ENCODE peak calls at places on chromosomes 1 and 21, in five cellular contexts. U, M, C, H and W are unnamed samples.

GRCh38 chr1:68782890-68783289 is 286.0 kb upstream of the DEPDC1 start:
- DNase-seq in C (no peak), H (no peak), M (no peak), U (no peak), W (no peak)

GRCh38 chr21:36830041-36830440 is 131.1 kb downstream of the SIM2 start:
- DNase-seq in M (no peak), U (no peak), H (no peak), C (no peak), W (no peak)

GRCh38 chr1:90716552-90717355 is at the start of gene BARHL2:
- DNase-seq in U (no peak), C (no peak), H (peak; percentile 76), M (no peak), W (no peak)

GRCh38 chr21:35886887-35887286 is 173.4 kb downstream of the SETD4 start:
- DNase-seq in U (no peak), M (no peak), H (no peak), C (no peak), W (no peak)

GRCh38 chr1:110618668-110619067 is 12.5 kb upstream of the KCNA2 start:
- DNase-seq in M (no peak), U (no peak), H (no peak), C (no peak), W (no peak)

GRCh38 chr1:41327383-41327999 is 33.7 kb upstream of the FOXO6 start:
- DNase-seq in C (no peak), H (peak; percentile 28), M (no peak), U (no peak), W (no peak)

GRCh38 chr1:185138146-185138545 is 18.6 kb downstream of the TRMT1L start:
- DNase-seq in M (no peak), U (no peak), C (no peak), H (no peak), W (no peak)

GRCh38 chr1:204288061-204288588 is 71.6 kb downstream of the PLEKHA6 start:
- DNase-seq in U (no peak), C (no peak), H (peak; percentile 82), M (no peak), W (peak; percentile 11)

GRCh38 chr1:39635205-39635870 is 4.1 kb downstream of the HEYL start:
- DNase-seq in U (no peak), M (peak; percentile 42), C (no peak), H (no peak), W (no peak)

GRCh38 chr1:77942400-77943140 is 36.3 kb downstream of the FUBP1 start:
- DNase-seq in C (no peak), H (no peak), M (no peak), U (no peak), W (no peak)

GRCh38 chr1:6111571-6111970 is 65.9 kb downstream of the KCNAB2 start:
- DNase-seq in U (no peak), M (no peak), C (no peak), H (no peak), W (no peak)

GRCh38 chr1:215002471-215002870 is 80.1 kb upstream of the KCNK2 start:
- DNase-seq in U (no peak), C (no peak), H (no peak), M (no peak), W (no peak)

GRCh38 chr1:1564278-1564677 is 10.4 kb downstream of the SSU72 start:
- DNase-seq in H (no peak), U (no peak), M (no peak), C (no peak), W (no peak)

GRCh38 chr1:168136709-168137514 is at the start of gene GPR161:
- DNase-seq in C (peak; percentile 74), H (peak; percentile 85), M (peak; percentile 27), U (peak; percentile 53), W (no peak)

GRCh38 chr1:184755226-184756065 is 788 bp upstream of the EDEM3 start:
- DNase-seq in U (peak; percentile 27), M (no peak), H (no peak), C (no peak), W (no peak)

GRCh38 chr1:9281907-9282306 is 10.8 kb upstream of the SPSB1 start:
- DNase-seq in U (no peak), H (no peak), C (no peak), M (no peak), W (no peak)

GRCh38 chr1:35790670-35791069 is 17.1 kb upstream of the AGO4 start:
- DNase-seq in C (no peak), H (no peak), M (no peak), U (no peak), W (no peak)

GRCh38 chr1:22731924-22732522 is 21.4 kb downstream of the EPHB2 start:
- DNase-seq in H (no peak), U (no peak), M (no peak), C (no peak), W (no peak)

GRCh38 chr1:246642719-246643118 is 76.5 kb downstream of the CNST start:
- DNase-seq in U (no peak), H (no peak), C (no peak), M (no peak), W (no peak)

GRCh38 chr1:1403543-1404112 is 3.5 kb downstream of the MRPL20 start:
- DNase-seq in C (no peak), M (no peak), U (no peak), H (no peak), W (no peak)

GRCh38 chr1:55568732-55569131 is 353.6 kb upstream of the USP24 start:
- DNase-seq in C (no peak), M (no peak), H (no peak), U (no peak), W (no peak)

GRCh38 chr1:117580882-117581281 is 25.0 kb upstream of the TENT5C start:
- DNase-seq in U (no peak), M (no peak), C (no peak), H (no peak), W (no peak)

GRCh38 chr1:20837554-20838192 is 50.6 kb upstream of the HP1BP3 start:
- DNase-seq in U (no peak), C (no peak), H (no peak), M (no peak), W (no peak)

GRCh38 chr1:159919236-159919865 is 6.0 kb downstream of the TAGLN2 start:
- DNase-seq in H (no peak), U (no peak), M (no peak), C (no peak), W (no peak)

GRCh38 chr1:85259866-85260345 is 444 bp upstream of the C1orf52 start:
- DNase-seq in M (no peak), U (peak; percentile 20), H (no peak), C (no peak), W (no peak)

GRCh38 chr1:93180723-93181613 is at the start of gene CCDC18:
- DNase-seq in M (no peak), H (no peak), C (no peak), U (no peak), W (no peak)

GRCh38 chr1:35572296-35572695 is 818 bp upstream of the TFAP2E start:
- DNase-seq in H (no peak), U (no peak), M (no peak), C (no peak), W (no peak)

GRCh38 chr1:182634306-182635072 is 30.3 kb upstream of the RGS16 start:
- DNase-seq in M (no peak), C (no peak), H (no peak), U (no peak), W (no peak)

GRCh38 chr1:116763116-116763786 is 9.0 kb downstream of the CD2 start:
- DNase-seq in M (no peak), H (peak; percentile 29), U (no peak), C (no peak), W (no peak)

GRCh38 chr1:239218296-239218695 is 168.1 kb upstream of the CHRM3 start:
- DNase-seq in M (no peak), C (no peak), H (no peak), U (no peak), W (no peak)

GRCh38 chr1:117014209-117014608 is 12.6 kb downstream of the CD101 start:
- DNase-seq in C (no peak), M (no peak), H (no peak), U (no peak), W (no peak)

GRCh38 chr21:44442266-44443125 is 12.8 kb upstream of the LRRC3 start:
- DNase-seq in U (no peak), H (no peak), C (no peak), M (no peak), W (no peak)

GRCh38 chr1:9324246-9325096 is 31.8 kb downstream of the SPSB1 start:
- DNase-seq in M (no peak), H (no peak), U (no peak), C (no peak), W (no peak)

GRCh38 chr1:113103977-113104376 is 31.0 kb downstream of the LRIG2 start:
- DNase-seq in U (no peak), H (no peak), M (no peak), C (no peak), W (no peak)
- H3K27ac ChIP-seq in U (no peak overlapping the region), H (no peak overlapping the region), M (no peak overlapping the region), C (no peak overlapping the region), W (no peak overlapping the region)

GRCh38 chr1:2962061-2962460 is 59.2 kb upstream of the ACTRT2 start:
- DNase-seq in H (no peak), U (no peak), M (no peak), C (no peak), W (no peak)
- H3K27me3 ChIP-seq in H (no peaks in the 10 kb centered on the region), U (no peaks in the 10 kb centered on the region), M (no peaks in the 10 kb centered on the region), C (no peaks in the 10 kb centered on the region), W (no peaks in the 10 kb centered on the region)

GRCh38 chr1:87206444-87206843 is 122.2 kb upstream of the LMO4 start:
- DNase-seq in M (no peak), H (no peak), C (no peak), U (no peak), W (no peak)
- H3K27ac ChIP-seq in M (no peak overlapping the region), H (no peak overlapping the region), C (no peak overlapping the region), U (no peak overlapping the region), W (no peak overlapping the region)

GRCh38 chr1:3383679-3384078 is 70.8 kb upstream of the ARHGEF16 start:
- DNase-seq in U (no peak), H (no peak), M (no peak), C (no peak), W (no peak)

GRCh38 chr1:3384407-3384806 is 70.1 kb upstream of the ARHGEF16 start:
- DNase-seq in C (no peak), M (no peak), H (no peak), U (no peak), W (no peak)

GRCh38 chr1:3389093-3389833 is 65.2 kb upstream of the ARHGEF16 start:
- DNase-seq in U (no peak), M (no peak), C (no peak), H (no peak), W (no peak)

GRCh38 chr1:3387401-3387800 is 67.1 kb upstream of the ARHGEF16 start:
- DNase-seq in M (no peak), U (no peak), C (no peak), H (no peak), W (no peak)

GRCh38 chr1:3386603-3387002 is 67.9 kb upstream of the ARHGEF16 start:
- DNase-seq in C (no peak), H (no peak), U (no peak), M (no peak), W (no peak)
- H3K27me3 ChIP-seq in C (peaks cover 37% of the 10 kb centered on the region), H (peaks cover 33% of the 10 kb centered on the region), U (peaks cover 12% of the 10 kb centered on the region), M (peaks cover 7% of the 10 kb centered on the region), W (no peaks in the 10 kb centered on the region)

GRCh38 chr1:19315378-19316206 is 3.5 kb downstream of the SLC66A1 start:
- DNase-seq in M (no peak), C (no peak), U (no peak), H (no peak), W (no peak)
- H3K27ac ChIP-seq in M (no peak overlapping the region), C (no peak overlapping the region), U (no peak overlapping the region), H (no peak overlapping the region), W (no peak overlapping the region)